ENCODE peak calls at places on chromosomes 6 and 20, in ten cellular contexts. Y is heart left ventricle, Z is Peyer's patch, N is body of pancreas, O is tibial nerve, H is right lobe of liver, M is IMR-90, B is H1, C is upper lobe of left lung, A is ovary. P is an unnamed sample.
A peak's percentile ranks its signal among the peaks of the same experiment; 100 is the strongest.

GRCh38 chr20:58424218-58424617 is 35.2 kb downstream of the VAPB start:
- DNase-seq in Y (no peak), Z (no peak), N (no peak), O (no peak), H (no peak), M (no peak), B (no peak), C (no peak), A (no peak), P (no peak)

GRCh38 chr6:106124437-106125423 is 38.6 kb downstream of the PRDM1 start:
- DNase-seq in Y (no peak), Z (no peak), N (no peak), O (no peak), H (no peak), M (no peak), B (no peak), C (no peak), A (no peak), P (no peak)

GRCh38 chr6:25363429-25363828 is 84.3 kb downstream of the CARMIL1 start:
- DNase-seq in Y (no peak), Z (no peak), N (no peak), O (no peak), H (no peak), M (no peak), B (no peak), C (no peak), A (no peak), P (no peak)

GRCh38 chr20:5279661-5280060 is 37.1 kb downstream of the PROKR2 start:
- DNase-seq in Y (no peak), Z (no peak), N (no peak), O (no peak), H (no peak), M (no peak), B (no peak), C (no peak), A (no peak), P (no peak)

GRCh38 chr6:131394768-131395432 is 178.1 kb upstream of the ARG1 start:
- DNase-seq in Y (no peak), Z (no peak), N (no peak), O (no peak), H (no peak), M (no peak), B (no peak), C (no peak), A (no peak), P (no peak)

GRCh38 chr6:41771058-41771983 is 8.4 kb downstream of the FRS3 start:
- DNase-seq in Y (no peak), Z (no peak), N (no peak), O (no peak), H (no peak), M (no peak), B (no peak), C (no peak), A (no peak), P (no peak)

GRCh38 chr6:124964084-124964763 is 2.0 kb downstream of the RNF217 start:
- DNase-seq in Y (no peak), Z (no peak), N (peak; percentile 32), O (peak; percentile 77), H (no peak), M (peak; percentile 65), B (no peak), C (no peak), A (peak; percentile 44), P (peak; percentile 51)

GRCh38 chr20:3390759-3391500 is 16.5 kb downstream of the DNAAF9 start:
- DNase-seq in Y (no peak), Z (no peak), N (no peak), O (no peak), H (no peak), M (no peak), B (no peak), C (no peak), A (no peak), P (no peak)

GRCh38 chr6:36272234-36272633 is 2.4 kb downstream of the PNPLA1 start:
- DNase-seq in Y (no peak), Z (no peak), N (no peak), O (no peak), H (no peak), M (no peak), B (no peak), C (no peak), A (no peak), P (no peak)

GRCh38 chr20:60808701-60809100 is 443.4 kb upstream of the CDH4 start:
- DNase-seq in Y (no peak), Z (no peak), N (no peak), O (no peak), H (no peak), M (no peak), B (no peak), C (no peak), A (no peak), P (no peak)

GRCh38 chr6:10801224-10801848 is 37.0 kb downstream of the MAK start:
- DNase-seq in Y (peak; percentile 38), Z (peak; percentile 68), N (peak; percentile 56), O (peak; percentile 53), H (peak; percentile 68), M (peak; percentile 58), B (peak; percentile 78), C (peak; percentile 67), A (peak; percentile 42), P (peak; percentile 51)

GRCh38 chr6:87944541-87944954 is 103.1 kb upstream of the SPACA1 start:
- DNase-seq in Y (peak; percentile 73), Z (no peak), N (peak; percentile 59), O (peak; percentile 38), H (no peak), M (peak; percentile 36), B (no peak), C (peak; percentile 37), A (no peak), P (peak; percentile 22)

GRCh38 chr6:132298344-132298949 is 102.8 kb downstream of the MOXD1 start:
- DNase-seq in Y (no peak), Z (no peak), N (peak; percentile 21), O (peak; percentile 80), H (no peak), M (peak; percentile 62), B (peak; percentile 53), C (no peak), A (no peak), P (peak; percentile 43)

GRCh38 chr20:20956586-20956985 is 149.6 kb downstream of the LINC00237 start:
- DNase-seq in Y (no peak), Z (no peak), N (no peak), O (no peak), H (no peak), M (no peak), B (no peak), C (no peak), A (no peak), P (no peak)

GRCh38 chr20:3782597-3782996 is 1.3 kb upstream of the SPEF1 start:
- DNase-seq in Y (no peak), Z (no peak), N (no peak), O (no peak), H (no peak), M (no peak), B (no peak), C (no peak), A (no peak), P (no peak)

DNA sequence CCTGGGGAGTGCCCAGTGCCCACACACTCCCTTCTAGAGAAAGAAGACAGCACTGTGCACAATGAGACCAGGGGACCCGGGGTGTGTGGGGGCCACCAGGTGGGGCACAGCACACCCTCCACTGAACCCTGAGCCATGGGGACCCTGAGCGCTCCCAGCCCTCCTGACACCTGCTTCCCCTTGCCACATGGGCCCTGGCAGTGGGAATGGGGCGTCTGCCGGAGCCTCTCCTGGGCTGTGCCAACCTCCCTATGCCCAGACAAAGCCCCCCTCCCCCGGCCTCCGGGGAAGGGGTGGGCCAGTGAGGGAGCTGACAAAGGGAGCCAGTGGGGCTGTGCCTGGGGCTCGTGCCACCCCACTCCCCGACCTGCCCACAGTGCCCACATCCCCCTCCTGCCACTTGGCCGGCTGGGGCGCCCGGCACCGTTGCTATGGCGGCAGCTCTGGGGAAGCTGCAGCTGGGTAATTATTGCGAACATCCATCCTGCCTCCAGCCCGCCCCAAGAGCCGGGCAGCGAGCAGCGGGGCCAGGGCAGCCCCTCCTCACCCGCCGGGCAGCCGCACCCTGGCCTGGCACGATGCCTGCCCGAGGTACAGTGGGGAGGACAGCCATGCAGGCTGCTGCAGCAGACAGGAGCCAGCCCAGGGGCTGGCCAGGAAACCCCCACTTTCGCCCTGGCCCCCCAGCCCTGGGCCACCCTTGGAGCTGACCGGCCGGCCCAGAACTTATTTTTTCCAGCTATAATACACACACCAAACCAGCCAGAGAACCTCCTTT is 41.9 kb upstream of the NOL4L start:
- DNase-seq in Y (no peak), Z (no peak), N (peak; percentile 63), O (no peak), H (no peak), M (no peak), B (no peak), C (no peak), A (no peak), P (peak; percentile 24)
- TF ChIP-seq CTCF in Y (no peak), Z (no peak), N (no peak), O (no peak), H (no peak), M (no peak), B (no peak), C (no peak), A (no peak), P (no peak)

GRCh38 chr20:51958099-51958498 is 155.8 kb upstream of the SALL4 start:
- DNase-seq in Y (no peak), Z (no peak), N (no peak), O (no peak), H (no peak), M (no peak), B (no peak), C (no peak), A (no peak), P (no peak)
- H3K27ac ChIP-seq in Y (no peak overlapping the region), Z (no peak overlapping the region), N (no peak overlapping the region), O (no peak overlapping the region), H (no peak overlapping the region), M (no peak overlapping the region), B (no peak overlapping the region), C (no peak overlapping the region), A (no peak overlapping the region), P (no peak overlapping the region)

GRCh38 chr6:33007831-33008395 is 1.5 kb downstream of the HLA-DOA start:
- DNase-seq in Y (no peak), Z (no peak), N (no peak), O (no peak), H (no peak), M (no peak), B (no peak), C (no peak), A (no peak), P (no peak)
- TF ChIP-seq POLR2A in Y (no peak), Z (no peak), N (no peak), O (no peak), H (no peak), M (no peak), B (no peak), C (no peak), A (no peak), P (no peak)

GRCh38 chr6:55290736-55291135 is 36.5 kb upstream of the GFRAL start:
- DNase-seq in Y (no peak), Z (no peak), N (no peak), O (no peak), H (no peak), M (no peak), B (no peak), C (no peak), A (no peak), P (no peak)

DNA sequence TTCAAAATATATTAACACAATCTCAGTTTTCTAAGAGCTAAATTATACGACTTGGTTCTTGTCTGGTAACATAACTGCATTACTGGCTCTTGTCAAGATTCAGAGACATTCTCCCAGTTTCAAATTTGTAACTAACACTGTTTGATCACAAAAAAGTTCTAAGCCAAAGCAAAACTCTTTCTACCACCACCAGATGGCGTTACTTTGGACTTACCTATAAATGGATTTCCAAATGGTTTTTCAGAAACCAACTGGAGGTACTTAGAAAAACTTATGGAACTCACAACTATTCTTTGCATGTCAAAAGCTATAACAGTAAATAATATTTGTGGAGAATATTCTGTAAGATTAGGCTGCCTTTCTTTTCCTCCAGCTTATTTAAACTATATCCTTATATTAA is 34.2 kb upstream of the GFRAL start:
- DNase-seq in Y (no peak), Z (no peak), N (no peak), O (no peak), H (no peak), M (peak; percentile 31), B (no peak), C (no peak), A (no peak), P (no peak)
- TF ChIP-seq CTCF in Y (no peak), Z (peak; percentile 7), N (no peak), O (no peak), H (peak; percentile 31), M (peak; percentile 34), B (no peak), C (no peak), A (no peak), P (no peak)

P was measured in transverse colon.